ENCODE peak calls at places on chromosomes 4 and X, in five cellular contexts. X, T, Z, N and A are unnamed samples.

GRCh38 chr4:56976283-56976877 is 1.0 kb downstream of the NOA1 start:
- DNase-seq in Z (no peak), N (no peak), X (no peak), T (no peak), A (peak)

GRCh38 chr4:41655177-41655576 is 93.3 kb downstream of the PHOX2B start:
- DNase-seq in X (no peak), T (no peak), Z (no peak), N (no peak), A (no peak)

GRCh38 chr4:105895609-105896460 is 564 bp downstream of the NPNT start:
- DNase-seq in X (no peak), N (no peak), Z (no peak), T (peak), A (peak)

GRCh38 chrX:24242649-24243556 is 71.0 kb downstream of the SUPT20HL2 start:
- DNase-seq in N (no peak), X (no peak), Z (no peak), T (no peak), A (no peak)

GRCh38 chr4:30837131-30837539 is 117.0 kb downstream of the PCDH7 start:
- DNase-seq in T (peak), N (no peak), X (no peak), Z (peak), A (peak)

GRCh38 chr4:137531121-137531520 is 1.2 kb downstream of the PCDH18 start:
- DNase-seq in X (no peak), Z (peak), N (no peak), T (no peak), A (peak)

GRCh38 chrX:144681501-144681900 is 565.8 kb upstream of the SPANXN1 start:
- DNase-seq in T (no peak), N (no peak), X (no peak), Z (no peak), A (no peak)

GRCh38 chrX:40164751-40165150 is 67.0 kb upstream of the BCOR start:
- DNase-seq in T (no peak), X (no peak), Z (no peak), N (no peak), A (no peak)

GRCh38 chrX:7059214-7059838 is 88.2 kb upstream of the STS start:
- DNase-seq in Z (no peak), X (no peak), N (no peak), T (no peak), A (no peak)

GRCh38 chr4:182875471-182875870 is 41.7 kb downstream of the DCTD start:
- DNase-seq in N (no peak), X (no peak), Z (no peak), T (no peak), A (no peak)

GRCh38 chr4:99841143-99841542 is 24.5 kb downstream of the DAPP1 start:
- DNase-seq in T (no peak), N (no peak), X (no peak), Z (no peak), A (no peak)

GRCh38 chr4:89307446-89308160 is at the start of gene GPRIN3:
- DNase-seq in X (peak), Z (peak), N (peak), T (peak), A (peak)

GRCh38 chrX:49977319-49978090 is 55.1 kb downstream of the CLCN5 start:
- DNase-seq in T (no peak), Z (no peak), N (no peak), X (no peak), A (no peak)

GRCh38 chrX:110509778-110510510 is 151.3 kb downstream of the RTL9 start:
- DNase-seq in T (peak), N (no peak), Z (peak), X (no peak), A (no peak)

GRCh38 chr4:28010543-28011235 is 1150.0 kb downstream of the STIM2 start:
- DNase-seq in Z (no peak), N (no peak), X (no peak), T (no peak), A (no peak)

GRCh38 chrX:129654652-129655546 is at the start of gene APLN:
- DNase-seq in X (no peak), N (peak), T (peak), Z (peak), A (peak)

GRCh38 chr4:20252656-20253271 is 1.1 kb downstream of the SLIT2 start:
- DNase-seq in N (peak), T (peak), X (no peak), Z (peak), A (peak)

GRCh38 chr4:38660838-38661237 is 3.2 kb upstream of the KLF3 start:
- DNase-seq in N (no peak), X (no peak), Z (no peak), T (no peak), A (no peak)

GRCh38 chr4:2083116-2083825 is 24.1 kb downstream of the NAT8L start:
- DNase-seq in Z (no peak), X (no peak), T (no peak), N (no peak), A (no peak)

GRCh38 chr4:67327245-67327860 is 217.9 kb downstream of the CENPC start:
- DNase-seq in X (peak), Z (peak), T (peak), N (peak), A (peak)

GRCh38 chr4:94406668-94407437 is 44.9 kb upstream of the PDLIM5 start:
- DNase-seq in X (peak), Z (peak), N (peak), T (peak), A (peak)

GRCh38 chrX:23373129-23373804 is 38.6 kb downstream of the PTCHD1 start:
- DNase-seq in Z (no peak), T (no peak), X (no peak), N (no peak), A (no peak)

GRCh38 chr4:6607368-6608050 is 32.5 kb downstream of the MAN2B2 start:
- DNase-seq in T (no peak), N (no peak), Z (no peak), X (no peak), A (no peak)

GRCh38 chrX:15254852-15255251 is 15.0 kb downstream of the ASB9 start:
- DNase-seq in T (no peak), X (no peak), Z (no peak), N (no peak), A (no peak)

GRCh38 chr4:26515936-26516335 is 25.7 kb upstream of the CCKAR start:
- DNase-seq in Z (no peak), X (no peak), T (no peak), N (no peak), A (no peak)

GRCh38 chr4:19575959-19576358 is 675.7 kb upstream of the SLIT2 start:
- DNase-seq in T (no peak), X (no peak), Z (no peak), N (no peak), A (no peak)

GRCh38 chr4:37830640-37831039 is 4.2 kb downstream of the PGM2 start:
- DNase-seq in T (no peak), Z (no peak), N (no peak), X (no peak), A (no peak)

GRCh38 chr4:78726575-78726974 is 49.6 kb upstream of the BMP2K start:
- DNase-seq in X (no peak), N (no peak), T (no peak), Z (no peak), A (no peak)

GRCh38 chr4:8276358-8277240 is 7.0 kb downstream of the HTRA3 start:
- DNase-seq in Z (no peak), T (peak), N (no peak), X (no peak), A (no peak)